ENCODE peak calls at places on chromosomes 7 and 10, in five cellular contexts. One of them, this sample, is unnamed. For H3K9me3 and H3K4me1, the result is how much of the 10 kb centered on the place peaks cover.

GRCh38 chr10:121952226-121952625 is 22.8 kb downstream of the NSMCE4A start:
- DNase-seq in ovary: no peak
- DNase-seq in aorta: no peak
- DNase-seq in tibial artery: no peak
- DNase-seq in uterus: no peak
- DNase-seq in this sample: no peak

GRCh38 chr10:26839966-26840627 is 20.7 kb downstream of the ABI1 start:
- DNase-seq in aorta: no peak
- DNase-seq in uterus: no peak
- DNase-seq in tibial artery: no peak
- DNase-seq in ovary: no peak
- DNase-seq in this sample: no peak

GRCh38 chr7:50768470-50769159 is 14.1 kb downstream of the GRB10 start:
- DNase-seq in tibial artery: no peak
- DNase-seq in uterus: no peak
- DNase-seq in ovary: no peak
- DNase-seq in aorta: no peak
- DNase-seq in this sample: no peak

GRCh38 chr10:2508971-2509605 is 558.3 kb upstream of the PFKP start:
- DNase-seq in uterus: no peak
- DNase-seq in ovary: no peak
- DNase-seq in tibial artery: no peak
- DNase-seq in aorta: no peak
- DNase-seq in this sample: peak

GRCh38 chr7:47827321-47827720 is 120.9 kb downstream of the PKD1L1 start:
- DNase-seq in uterus: no peak
- DNase-seq in tibial artery: no peak
- DNase-seq in aorta: no peak
- DNase-seq in ovary: no peak
- DNase-seq in this sample: no peak

GRCh38 chr10:48976208-48976607 is 36.6 kb upstream of the LRRC18 start:
- DNase-seq in ovary: no peak
- DNase-seq in tibial artery: peak
- DNase-seq in aorta: no peak
- DNase-seq in uterus: no peak
- DNase-seq in this sample: no peak

GRCh38 chr7:17405786-17406185 is 107.3 kb downstream of the AHR start:
- DNase-seq in tibial artery: no peak
- DNase-seq in aorta: no peak
- DNase-seq in ovary: no peak
- DNase-seq in uterus: no peak
- DNase-seq in this sample: no peak

GRCh38 chr7:16509829-16510228 is 16.8 kb upstream of the LRRC72 start:
- DNase-seq in aorta: no peak
- DNase-seq in ovary: no peak
- DNase-seq in uterus: no peak
- DNase-seq in tibial artery: no peak
- DNase-seq in this sample: no peak

GRCh38 chr7:157073335-157073734 is 62.9 kb upstream of the MNX1 start:
- DNase-seq in aorta: no peak
- DNase-seq in ovary: no peak
- DNase-seq in uterus: no peak
- DNase-seq in tibial artery: no peak
- DNase-seq in this sample: no peak

GRCh38 chr10:59373071-59373470 is 10.7 kb upstream of the FAM13C start:
- DNase-seq in tibial artery: no peak
- DNase-seq in uterus: no peak
- DNase-seq in aorta: no peak
- DNase-seq in ovary: no peak
- DNase-seq in this sample: no peak

GRCh38 chr7:27156901-27157716 is 634 bp upstream of the HOXA7 start:
- DNase-seq in tibial artery: no peak
- DNase-seq in uterus: no peak
- DNase-seq in ovary: no peak
- DNase-seq in aorta: peak
- DNase-seq in this sample: no peak

GRCh38 chr7:136079066-136079465 is 101.9 kb upstream of the MTPN start:
- DNase-seq in aorta: no peak
- DNase-seq in ovary: no peak
- DNase-seq in uterus: no peak
- DNase-seq in tibial artery: no peak
- DNase-seq in this sample: no peak

GRCh38 chr7:50591480-50592438 is 26.6 kb upstream of the DDC start:
- DNase-seq in uterus: no peak
- DNase-seq in tibial artery: no peak
- DNase-seq in ovary: no peak
- DNase-seq in aorta: no peak
- DNase-seq in this sample: no peak

GRCh38 chr7:141563956-141564623 is 12.9 kb downstream of the AGK start:
- DNase-seq in tibial artery: no peak
- DNase-seq in aorta: no peak
- DNase-seq in uterus: no peak
- DNase-seq in ovary: no peak
- DNase-seq in this sample: no peak

GRCh38 chr10:43172645-43173044 is 34.4 kb downstream of the CSGALNACT2 start:
- DNase-seq in ovary: no peak
- DNase-seq in tibial artery: no peak
- DNase-seq in uterus: no peak
- DNase-seq in aorta: no peak
- DNase-seq in this sample: no peak

GRCh38 chr10:14524692-14525091 is 194.0 kb upstream of the FRMD4A start:
- DNase-seq in ovary: no peak
- DNase-seq in tibial artery: no peak
- DNase-seq in uterus: no peak
- DNase-seq in aorta: no peak
- DNase-seq in this sample: no peak

GRCh38 chr10:77544607-77545006 is 93.0 kb downstream of the KCNMA1 start:
- DNase-seq in aorta: no peak
- DNase-seq in uterus: no peak
- DNase-seq in tibial artery: no peak
- DNase-seq in ovary: no peak
- DNase-seq in this sample: no peak

GRCh38 chr10:77548157-77548556 is 89.5 kb downstream of the KCNMA1 start:
- DNase-seq in ovary: no peak
- DNase-seq in aorta: no peak
- DNase-seq in uterus: no peak
- DNase-seq in tibial artery: no peak
- DNase-seq in this sample: no peak

GRCh38 chr10:77547651-77548050 is 90.0 kb downstream of the KCNMA1 start:
- DNase-seq in ovary: no peak
- DNase-seq in uterus: no peak
- DNase-seq in aorta: no peak
- DNase-seq in tibial artery: no peak
- DNase-seq in this sample: no peak

GRCh38 chr10:77545585-77545984 is 92.0 kb downstream of the KCNMA1 start:
- DNase-seq in aorta: no peak
- DNase-seq in tibial artery: no peak
- DNase-seq in uterus: no peak
- DNase-seq in ovary: no peak
- DNase-seq in this sample: no peak

DNA sequence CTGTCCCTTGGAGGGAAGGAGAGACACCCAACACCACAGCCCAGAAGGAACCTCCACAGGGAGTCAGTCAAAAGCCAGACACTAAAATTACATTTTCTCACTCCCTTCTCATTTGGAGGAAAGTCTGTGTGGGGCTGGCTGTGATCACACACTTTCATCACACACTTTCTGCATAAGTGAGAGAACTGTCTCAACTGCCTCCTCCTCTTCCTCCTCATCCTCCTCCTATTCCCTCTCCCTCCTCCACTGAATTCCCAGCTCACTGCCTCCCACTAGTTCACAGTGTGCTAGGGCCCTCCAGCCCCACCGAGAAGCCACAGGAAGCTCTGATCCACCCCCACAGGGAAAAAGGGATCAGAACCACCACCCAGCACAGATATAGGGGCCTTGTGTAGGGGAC is 91.6 kb downstream of the KCNMA1 start:
- DNase-seq in tibial artery: no peak
- DNase-seq in ovary: no peak
- DNase-seq in uterus: no peak
- DNase-seq in aorta: no peak
- DNase-seq in this sample: no peak
- H3K9me3 ChIP-seq in tibial artery: under half
- H3K9me3 ChIP-seq in ovary: under half
- H3K9me3 ChIP-seq in uterus: under half
- H3K9me3 ChIP-seq in aorta: under half
- H3K9me3 ChIP-seq in this sample: under half

GRCh38 chr10:110460111-110460809 is 37.4 kb upstream of the DUSP5 start:
- DNase-seq in uterus: no peak
- DNase-seq in aorta: no peak
- DNase-seq in ovary: no peak
- DNase-seq in tibial artery: no peak
- DNase-seq in this sample: peak

GRCh38 chr10:110459600-110459999 is 38.1 kb upstream of the DUSP5 start:
- DNase-seq in aorta: no peak
- DNase-seq in uterus: no peak
- DNase-seq in tibial artery: no peak
- DNase-seq in ovary: no peak
- DNase-seq in this sample: no peak

GRCh38 chr10:110457851-110458582 is 39.7 kb upstream of the DUSP5 start:
- DNase-seq in aorta: no peak
- DNase-seq in uterus: no peak
- DNase-seq in tibial artery: no peak
- DNase-seq in ovary: no peak
- DNase-seq in this sample: no peak

GRCh38 chr10:110456523-110457091 is 41.1 kb upstream of the DUSP5 start:
- DNase-seq in ovary: no peak
- DNase-seq in aorta: no peak
- DNase-seq in tibial artery: no peak
- DNase-seq in uterus: no peak
- DNase-seq in this sample: no peak

GRCh38 chr10:110458583-110458920 is 39.2 kb upstream of the DUSP5 start:
- DNase-seq in uterus: no peak
- DNase-seq in tibial artery: no peak
- DNase-seq in aorta: no peak
- DNase-seq in ovary: no peak
- DNase-seq in this sample: no peak
- H3K4me1 ChIP-seq in uterus: under half
- H3K4me1 ChIP-seq in tibial artery: under half
- H3K4me1 ChIP-seq in aorta: under half
- H3K4me1 ChIP-seq in ovary: under half
- H3K4me1 ChIP-seq in this sample: under half

GRCh38 chr10:70651661-70652060 is 20.6 kb upstream of the ADAMTS14 start:
- DNase-seq in aorta: no peak
- DNase-seq in tibial artery: no peak
- DNase-seq in ovary: no peak
- DNase-seq in uterus: no peak
- DNase-seq in this sample: no peak
- H3K9me3 ChIP-seq in aorta: under half
- H3K9me3 ChIP-seq in tibial artery: under half
- H3K9me3 ChIP-seq in ovary: under half
- H3K9me3 ChIP-seq in uterus: under half
- H3K9me3 ChIP-seq in this sample: under half

DNA sequence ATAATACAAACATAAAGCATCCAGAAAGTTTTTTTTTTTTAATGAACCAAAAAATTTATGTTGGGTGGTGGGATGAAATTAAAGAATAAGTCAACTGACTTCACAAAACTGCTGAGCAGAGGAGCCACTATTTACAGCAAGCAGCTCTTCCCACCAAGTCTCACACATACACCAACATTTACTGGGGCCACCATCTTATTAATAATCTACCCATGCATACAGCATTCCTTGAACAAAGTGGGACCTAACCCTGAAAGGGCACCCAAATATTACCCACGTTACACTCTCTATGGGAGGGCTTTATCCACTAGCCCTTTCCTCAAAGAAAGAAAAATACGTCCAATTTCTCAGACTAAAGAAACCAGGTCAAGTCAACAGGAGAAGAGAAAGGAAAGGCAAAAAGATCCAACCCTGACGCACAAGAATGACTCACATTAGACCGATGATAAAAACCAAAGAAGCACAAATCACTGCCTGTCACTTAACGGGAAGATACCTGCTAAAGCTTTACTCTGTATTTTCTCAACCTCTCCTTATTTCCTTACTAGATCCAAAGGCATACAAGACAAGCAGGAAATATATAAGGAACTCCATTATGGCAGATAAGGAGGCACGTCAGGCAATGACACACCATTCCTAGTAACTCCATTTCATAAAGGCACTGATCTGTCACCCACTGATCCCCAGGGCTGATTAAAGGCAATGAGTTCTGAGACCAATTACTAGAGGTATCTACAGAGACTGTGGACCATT is 141.8 kb upstream of the ASAH2 start:
- DNase-seq in uterus: no peak
- DNase-seq in aorta: no peak
- DNase-seq in tibial artery: no peak
- DNase-seq in ovary: no peak
- DNase-seq in this sample: no peak
- H3K4me1 ChIP-seq in uterus: under half
- H3K4me1 ChIP-seq in aorta: under half
- H3K4me1 ChIP-seq in tibial artery: under half
- H3K4me1 ChIP-seq in ovary: under half
- H3K4me1 ChIP-seq in this sample: under half

This sample was measured in SJSA1.